ENCODE peak calls at places on chromosomes 1 and 21, in six cellular contexts. T is CD8-positive, alpha-beta T cell; U is GM12865; J is NCI-H82; A is T-helper 9 cell; G is CD4-positive, alpha-beta T cell. F is an unnamed sample.
A peak's percentile ranks its signal among the peaks of the same experiment; 100 is the strongest.

GRCh38 chr21:46189959-46190490 is 5.8 kb upstream of the SPATC1L start:
- DNase-seq in T (no peak), U (no peak), J (no peak), A (no peak), G (no peak), F (no peak)

GRCh38 chr1:38028671-38029070 is 16.1 kb downstream of the UTP11 start:
- DNase-seq in T (no peak), U (peak; percentile 31), J (peak; percentile 88), A (no peak), G (no peak), F (no peak)

GRCh38 chr1:211625040-211625439 is 46.1 kb upstream of the SLC30A1 start:
- DNase-seq in T (no peak), U (peak; percentile 46), J (peak; percentile 57), A (no peak), G (peak; percentile 24), F (no peak)

GRCh38 chr1:25223471-25223870 is 8.8 kb downstream of the SYF2 start:
- DNase-seq in T (no peak), U (no peak), J (no peak), A (no peak), G (no peak), F (no peak)

GRCh38 chr1:59375321-59376220 is 78.7 kb downstream of the FGGY start:
- DNase-seq in T (no peak), U (no peak), J (no peak), A (no peak), G (no peak), F (no peak)

GRCh38 chr1:9529190-9529589 is 10.1 kb upstream of the SLC25A33 start:
- DNase-seq in T (no peak), U (peak; percentile 41), J (no peak), A (no peak), G (no peak), F (no peak)

GRCh38 chr21:45132841-45133573 is 58.6 kb downstream of the ADARB1 start:
- DNase-seq in T (no peak), U (no peak), J (no peak), A (no peak), G (no peak), F (no peak)

GRCh38 chr21:38221594-38221993 is 35.2 kb upstream of the KCNJ15 start:
- DNase-seq in T (no peak), U (no peak), J (no peak), A (no peak), G (no peak), F (no peak)

GRCh38 chr1:220060876-220061275 is 14.6 kb upstream of the EPRS1 start:
- DNase-seq in T (no peak), U (no peak), J (peak; percentile 70), A (no peak), G (no peak), F (no peak)

GRCh38 chr1:214966366-214966765 is 116.2 kb upstream of the KCNK2 start:
- DNase-seq in T (no peak), U (no peak), J (no peak), A (no peak), G (no peak), F (no peak)

GRCh38 chr1:87463917-87464565 is 135.4 kb downstream of the LMO4 start:
- DNase-seq in T (no peak), U (peak; percentile 43), J (no peak), A (no peak), G (no peak), F (no peak)

GRCh38 chr1:202131956-202132821 is 9.5 kb downstream of the GPR37L1 start:
- DNase-seq in T (no peak), U (no peak), J (peak; percentile 51), A (no peak), G (no peak), F (no peak)

GRCh38 chr1:147626739-147627138 is 43.6 kb downstream of the ACP6 start:
- DNase-seq in T (no peak), U (no peak), J (no peak), A (no peak), G (no peak), F (no peak)

GRCh38 chr1:53111693-53112092 is 30.7 kb downstream of the SLC1A7 start:
- DNase-seq in T (no peak), U (no peak), J (no peak), A (no peak), G (no peak), F (no peak)

GRCh38 chr1:151994956-151995355 is 1.3 kb upstream of the S100A10 start:
- DNase-seq in T (no peak), U (no peak), J (peak; percentile 27), A (no peak), G (no peak), F (no peak)

GRCh38 chr1:8629241-8630091 is 188.0 kb downstream of the RERE start:
- DNase-seq in T (no peak), U (peak; percentile 83), J (peak; percentile 31), A (no peak), G (no peak), F (no peak)

GRCh38 chr1:44021156-44021555 is 10.1 kb downstream of the SLC6A9 start:
- DNase-seq in T (no peak), U (no peak), J (no peak), A (no peak), G (no peak), F (no peak)

GRCh38 chr1:200869753-200870391 is 2.9 kb upstream of the GPR25 start:
- DNase-seq in T (no peak), U (peak; percentile 92), J (no peak), A (no peak), G (no peak), F (peak; percentile 67)

GRCh38 chr1:5615076-5615475 is 377.1 kb downstream of the NPHP4 start:
- DNase-seq in T (no peak), U (no peak), J (no peak), A (no peak), G (no peak), F (no peak)

GRCh38 chr1:102572637-102573036 is 535.7 kb downstream of the COL11A1 start:
- DNase-seq in T (no peak), U (no peak), J (no peak), A (no peak), G (no peak), F (no peak)

GRCh38 chr1:54230507-54231339 is 30.8 kb downstream of the MRPL37 start:
- DNase-seq in T (no peak), U (no peak), J (no peak), A (no peak), G (no peak), F (no peak)

GRCh38 chr1:44655609-44656008 is 18.7 kb downstream of the TMEM53 start:
- DNase-seq in T (no peak), U (peak; percentile 33), J (peak; percentile 64), A (no peak), G (no peak), F (no peak)

GRCh38 chr1:222889445-222889844 is 74.6 kb downstream of the DISP1 start:
- DNase-seq in T (no peak), U (no peak), J (no peak), A (no peak), G (no peak), F (no peak)

GRCh38 chr1:214404154-214404553 is 123.2 kb downstream of the SMYD2 start:
- DNase-seq in T (no peak), U (no peak), J (no peak), A (no peak), G (no peak), F (no peak)

GRCh38 chr21:38380391-38381137 is 117.7 kb downstream of the ERG start:
- DNase-seq in T (no peak), U (no peak), J (peak; percentile 37), A (no peak), G (no peak), F (no peak)